ENCODE peak calls at places on chromosomes 16 and 17, in nine cellular contexts. P, N, C, T, W, J, G, E and H are unnamed samples. For H3K9me3 and H3K4me1, the result is how much of the 10 kb centered on the place peaks cover.

GRCh38 chr17:82486186-82487084 is 27.9 kb downstream of the NARF start:
- DNase-seq in P (no peak), N (no peak), C (no peak), T (no peak), W (no peak), J (no peak), G (no peak), E (no peak), H (no peak)

GRCh38 chr17:77329741-77330531 is 189.2 kb downstream of the SEC14L1 start:
- DNase-seq in P (no peak), N (no peak), C (no peak), T (no peak), W (no peak), J (no peak), G (peak), E (peak), H (no peak)

GRCh38 chr17:324151-324571 is 28.4 kb downstream of the RPH3AL start:
- DNase-seq in P (no peak), N (no peak), C (no peak), T (no peak), W (no peak), J (no peak), G (peak), E (no peak), H (no peak)

GRCh38 chr16:88487920-88488842 is 35.1 kb downstream of the ZFPM1 start:
- DNase-seq in P (no peak), N (no peak), C (no peak), T (no peak), W (no peak), J (no peak), G (no peak), E (no peak), H (no peak)

GRCh38 chr16:68361485-68361884 is 50.7 kb downstream of the PRMT7 start:
- DNase-seq in P (no peak), N (no peak), C (no peak), T (no peak), W (no peak), J (no peak), G (no peak), E (no peak), H (no peak)

GRCh38 chr17:72635034-72635654 is 457.3 kb downstream of the SLC39A11 start:
- DNase-seq in P (no peak), N (no peak), C (no peak), T (no peak), W (no peak), J (no peak), G (no peak), E (no peak), H (no peak)

GRCh38 chr16:68909099-68909733 is 65.9 kb downstream of the TANGO6 start:
- DNase-seq in P (no peak), N (no peak), C (no peak), T (no peak), W (peak), J (no peak), G (no peak), E (peak), H (no peak)

GRCh38 chr17:4332296-4332970 is 34.0 kb downstream of the UBE2G1 start:
- DNase-seq in P (no peak), N (no peak), C (no peak), T (no peak), W (peak), J (no peak), G (no peak), E (no peak), H (no peak)

GRCh38 chr16:78205506-78205905 is 106.1 kb downstream of the WWOX start:
- DNase-seq in P (no peak), N (no peak), C (no peak), T (no peak), W (no peak), J (no peak), G (no peak), E (no peak), H (no peak)

GRCh38 chr16:34078697-34079096 is 619.3 kb downstream of the TP53TG3F start:
- DNase-seq in P (no peak), N (no peak), C (no peak), T (no peak), W (peak), J (no peak), G (no peak), E (no peak), H (no peak)
- H3K9me3 ChIP-seq in P (under half), N (under half), C (under half), T (under half), W (under half), J (half or more), G (half or more), E (under half), H (under half)

GRCh38 chr17:10089221-10089799 is 109.1 kb downstream of the GAS7 start:
- DNase-seq in P (no peak), N (no peak), C (no peak), T (no peak), W (peak), J (no peak), G (no peak), E (no peak), H (no peak)
- H3K4me1 ChIP-seq in P (under half), N (under half), C (under half), T (under half), W (under half), J (under half), G (under half), E (under half), H (under half)

DNA sequence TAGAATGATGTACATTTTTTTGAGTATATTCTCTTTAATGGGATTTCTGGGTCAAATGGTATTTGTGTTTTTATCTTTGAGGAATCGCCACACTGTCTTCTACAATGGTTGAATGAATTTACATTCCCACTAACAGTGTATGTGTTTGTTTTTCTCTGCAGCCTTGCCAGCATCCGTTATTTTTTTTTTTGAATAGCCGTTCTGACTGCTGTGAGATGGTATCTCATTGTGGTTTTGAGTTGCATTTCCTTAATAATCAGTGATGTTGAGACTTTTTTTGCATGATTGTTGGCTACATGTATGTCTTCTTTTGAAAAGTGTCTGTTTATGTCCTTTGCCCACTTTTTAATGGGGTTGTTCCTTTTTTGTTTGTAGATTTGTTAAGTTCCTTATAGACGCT is 172.7 kb upstream of the CDH8 start:
- DNase-seq in P (no peak), N (no peak), C (no peak), T (no peak), W (no peak), J (no peak), G (no peak), E (no peak), H (no peak)
- H3K9me3 ChIP-seq in P (under half), N (under half), C (under half), T (under half), W (under half), J (under half), G (under half), E (under half), H (under half)

GRCh38 chr17:81427446-81428120 is 32.3 kb downstream of the BAHCC1 start:
- DNase-seq in P (no peak), N (peak), C (no peak), T (no peak), W (no peak), J (no peak), G (no peak), E (no peak), H (no peak)
- H3K4me1 ChIP-seq in P (under half), N (under half), C (half or more), T (under half), W (under half), J (under half), G (under half), E (half or more), H (under half)

GRCh38 chr16:3375680-3376079 is 20.0 kb downstream of the OR2C1 start:
- DNase-seq in P (no peak), N (no peak), C (no peak), T (no peak), W (no peak), J (no peak), G (no peak), E (no peak), H (no peak)
- H3K9me3 ChIP-seq in P (under half), N (under half), C (half or more), T (under half), W (half or more), J (under half), G (under half), E (under half), H (under half)

GRCh38 chr17:7538891-7539290 is 10.0 kb upstream of the TNFSF12 start:
- DNase-seq in P (no peak), N (no peak), C (no peak), T (no peak), W (peak), J (no peak), G (no peak), E (no peak), H (no peak)

GRCh38 chr17:7541074-7541621 is 7.7 kb upstream of the TNFSF12 start:
- DNase-seq in P (no peak), N (no peak), C (no peak), T (no peak), W (no peak), J (no peak), G (no peak), E (no peak), H (no peak)

GRCh38 chr17:7538050-7538449 is 10.8 kb upstream of the TNFSF12 start:
- DNase-seq in P (no peak), N (no peak), C (no peak), T (no peak), W (no peak), J (no peak), G (no peak), E (no peak), H (no peak)
- H3K4me1 ChIP-seq in P (under half), N (under half), C (under half), T (under half), W (under half), J (under half), G (under half), E (under half), H (under half)

GRCh38 chr17:46059457-46059856 is 60.4 kb downstream of the STH start:
- DNase-seq in P (no peak), N (no peak), C (no peak), T (no peak), W (no peak), J (no peak), G (no peak), E (no peak), H (no peak)
- H3K9me3 ChIP-seq in P (under half), N (under half), C (under half), T (under half), W (under half), J (under half), G (under half), E (under half), H (under half)

GRCh38 chr17:31499771-31500554 is 108.5 kb downstream of the RAB11FIP4 start:
- DNase-seq in P (no peak), N (no peak), C (no peak), T (no peak), W (peak), J (peak), G (peak), E (no peak), H (no peak)
- H3K4me1 ChIP-seq in P (under half), N (under half), C (under half), T (under half), W (under half), J (under half), G (under half), E (under half), H (under half)

GRCh38 chr16:63776034-63776433 is 1345.8 kb downstream of the CDH11 start:
- DNase-seq in P (no peak), N (no peak), C (no peak), T (no peak), W (no peak), J (no peak), G (no peak), E (no peak), H (no peak)
- H3K9me3 ChIP-seq in P (under half), N (under half), C (under half), T (under half), W (under half), J (under half), G (under half), E (under half), H (under half)

DNA sequence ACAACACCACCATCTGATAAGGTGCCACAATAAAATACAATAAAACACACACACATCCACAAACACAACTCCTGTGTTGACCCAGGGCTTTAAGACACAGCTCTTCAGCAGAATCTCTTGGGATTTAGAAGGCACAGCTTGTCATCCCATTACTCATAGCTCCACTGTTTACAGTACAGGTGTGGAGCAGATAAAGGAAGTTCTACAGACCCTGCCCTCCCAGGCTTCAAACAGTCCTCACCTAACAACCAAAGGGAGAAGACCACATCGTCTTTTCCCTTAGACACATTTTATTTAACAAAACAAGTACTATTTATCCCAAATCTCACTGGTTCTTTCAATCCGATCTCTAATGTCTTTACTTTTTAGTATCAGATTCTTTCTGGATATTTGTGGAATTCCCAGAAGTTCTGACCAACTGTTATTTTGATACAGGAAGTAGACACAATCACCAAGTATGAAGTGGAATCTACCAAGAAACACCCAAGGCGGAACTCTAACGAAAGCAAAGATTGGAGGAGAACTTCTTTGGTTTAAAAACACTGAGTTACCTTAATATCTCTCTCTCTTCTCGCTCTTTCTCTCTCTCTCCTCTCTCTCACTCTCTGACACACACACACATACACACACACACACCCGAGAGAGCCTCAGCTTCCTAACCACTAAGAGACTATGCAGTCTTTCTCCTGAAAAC is 46.1 kb downstream of the CYTH1 start:
- DNase-seq in P (no peak), N (peak), C (no peak), T (peak), W (no peak), J (no peak), G (no peak), E (no peak), H (peak)
- H3K4me1 ChIP-seq in P (under half), N (under half), C (under half), T (half or more), W (under half), J (under half), G (under half), E (half or more), H (half or more)